ENCODE peak calls at places on chromosomes 12 and 14, in six cellular contexts. B, D, R, G, S and O are unnamed samples.

GRCh38 chr14:93975791-93976476 is 436 bp downstream of the ASB2 start:
- DNase-seq in S (no peak), R (peak), G (no peak), D (no peak), B (no peak), O (no peak)

GRCh38 chr14:67187826-67188225 is 1.4 kb upstream of the GARIN2 start:
- DNase-seq in B (no peak), D (peak), G (no peak), S (peak), R (no peak), O (peak)

GRCh38 chr14:84036863-84037262 is 1493.1 kb upstream of the FLRT2 start:
- DNase-seq in R (peak), S (no peak), G (no peak), D (peak), B (no peak), O (no peak)

GRCh38 chr12:119988788-119989618 is at the start of gene BICDL1:
- DNase-seq in R (peak), G (peak), S (peak), D (no peak), B (no peak), O (peak)

GRCh38 chr14:53764846-53765245 is 191.8 kb downstream of the BMP4 start:
- DNase-seq in R (no peak), S (no peak), B (no peak), D (no peak), G (no peak), O (no peak)

GRCh38 chr14:50320279-50320678 is 8.2 kb downstream of the DMAC2L start:
- DNase-seq in B (no peak), S (peak), G (no peak), R (peak), D (no peak), O (peak)

GRCh38 chr12:89346741-89347324 is 5.5 kb downstream of the DUSP6 start:
- DNase-seq in S (peak), R (no peak), B (no peak), D (no peak), G (no peak), O (peak)

GRCh38 chr12:2960432-2960956 is 1.3 kb downstream of the TEAD4 start:
- DNase-seq in G (no peak), S (peak), D (no peak), B (no peak), R (peak), O (peak)

GRCh38 chr14:50064993-50065392 is 51.4 kb downstream of the VCPKMT start:
- DNase-seq in D (no peak), S (peak), R (peak), G (peak), B (no peak), O (no peak)

GRCh38 chr12:53239643-53240258 is 7.7 kb upstream of the RARG start:
- DNase-seq in D (no peak), R (no peak), B (no peak), S (no peak), G (no peak), O (no peak)

GRCh38 chr14:105440992-105441391 is 21.4 kb downstream of the MTA1 start:
- DNase-seq in B (no peak), R (no peak), D (no peak), G (no peak), S (no peak), O (no peak)

GRCh38 chr14:105866841-105867321 is 340.5 kb downstream of the TMEM121 start:
- DNase-seq in B (no peak), R (no peak), G (no peak), D (no peak), S (no peak), O (no peak)

GRCh38 chr14:20655851-20656250 is 14.4 kb upstream of the OR6S1 start:
- DNase-seq in S (no peak), D (no peak), B (no peak), R (no peak), G (no peak), O (no peak)

GRCh38 chr12:3803865-3804472 is 51.1 kb upstream of the CRACR2A start:
- DNase-seq in B (peak), G (peak), D (peak), S (peak), R (peak), O (peak)

GRCh38 chr12:89709994-89710872 is 1.6 kb upstream of the ATP2B1 start:
- DNase-seq in R (peak), D (no peak), S (no peak), B (peak), G (peak), O (peak)

GRCh38 chr12:118060301-118061010 is 523 bp downstream of the WSB2 start:
- DNase-seq in B (peak), G (peak), S (no peak), D (no peak), R (peak), O (no peak)

GRCh38 chr12:3607039-3607719 is 116.2 kb downstream of the PRMT8 start:
- DNase-seq in B (no peak), S (no peak), G (no peak), R (no peak), D (no peak), O (no peak)

GRCh38 chr12:3315201-3315661 is 175.8 kb upstream of the PRMT8 start:
- DNase-seq in R (no peak), G (peak), S (peak), B (no peak), D (no peak), O (peak)

GRCh38 chr12:10033783-10034381 is 3.4 kb downstream of the CLEC9A start:
- DNase-seq in D (no peak), G (no peak), R (no peak), B (no peak), S (peak), O (peak)

GRCh38 chr14:105711841-105712460 is 185.6 kb downstream of the TMEM121 start:
- DNase-seq in B (peak), D (no peak), G (no peak), R (no peak), S (no peak), O (no peak)

GRCh38 chr14:102898298-102898697 is 24.2 kb upstream of the AMN start:
- DNase-seq in S (no peak), B (no peak), G (no peak), R (no peak), D (no peak), O (no peak)

GRCh38 chr12:133203344-133204263 is 22.3 kb downstream of the ZNF268 start:
- DNase-seq in R (peak), B (no peak), D (no peak), S (no peak), G (no peak), O (no peak)

GRCh38 chr14:89544636-89545301 is 127.7 kb upstream of the FOXN3 start:
- DNase-seq in G (no peak), S (no peak), D (no peak), B (no peak), R (no peak), O (no peak)

GRCh38 chr14:104290058-104290667 is 151.8 kb downstream of the KIF26A start:
- DNase-seq in S (no peak), D (no peak), G (no peak), R (no peak), B (no peak), O (no peak)

GRCh38 chr12:68106160-68106559 is 53.4 kb downstream of the IFNG start:
- DNase-seq in D (peak), B (no peak), R (no peak), G (no peak), S (peak), O (peak)

GRCh38 chr12:27840229-27840999 is 60.4 kb upstream of the MANSC4 start:
- DNase-seq in D (no peak), S (peak), G (no peak), R (peak), B (no peak), O (peak)

GRCh38 chr12:110687770-110688169 is 1.1 kb downstream of the HVCN1 start:
- DNase-seq in B (no peak), S (peak), R (peak), G (no peak), D (no peak), O (no peak)

GRCh38 chr12:30939234-30939633 is 12.7 kb downstream of the TSPAN11 start:
- DNase-seq in S (no peak), B (no peak), R (peak), D (peak), G (no peak), O (no peak)

GRCh38 chr14:42110167-42110566 is 503.5 kb downstream of the LRFN5 start:
- DNase-seq in D (peak), R (peak), G (peak), S (peak), B (no peak), O (no peak)

GRCh38 chr14:22997676-22998323 is 12.1 kb downstream of the C14orf93 start:
- DNase-seq in R (no peak), D (no peak), B (no peak), G (no peak), S (no peak), O (no peak)

GRCh38 chr12:116594325-116595038 is 35.3 kb downstream of the MAP1LC3B2 start:
- DNase-seq in R (peak), B (no peak), D (no peak), S (no peak), G (peak), O (no peak)

GRCh38 chr12:128914908-128915563 is 61.8 kb downstream of the GLT1D1 start:
- DNase-seq in S (no peak), R (peak), B (no peak), D (no peak), G (peak), O (no peak)

GRCh38 chr12:26867084-26867483 is 34.1 kb upstream of the ITPR2 start:
- DNase-seq in S (peak), B (no peak), D (no peak), G (no peak), R (peak), O (no peak)

GRCh38 chr14:25381498-25381897 is 331.6 kb upstream of the STXBP6 start:
- DNase-seq in R (no peak), G (no peak), D (no peak), S (no peak), B (no peak), O (no peak)

GRCh38 chr12:91620422-91620821 is 437.8 kb upstream of the DCN start:
- DNase-seq in S (no peak), D (no peak), G (no peak), B (no peak), R (no peak), O (no peak)

GRCh38 chr14:21917699-21918436 is 244.2 kb upstream of the OR4E1 start:
- DNase-seq in B (no peak), G (peak), R (peak), D (peak), S (peak), O (peak)

GRCh38 chr14:53032161-53032803 is 81.4 kb upstream of the FERMT2 start:
- DNase-seq in S (peak), R (no peak), D (peak), B (no peak), G (peak), O (peak)

GRCh38 chr12:108700833-108701450 is 30.4 kb downstream of the CORO1C start:
- DNase-seq in G (no peak), B (no peak), R (no peak), S (peak), D (no peak), O (no peak)

GRCh38 chr12:113955109-113955970 is 10.8 kb downstream of the RBM19 start:
- DNase-seq in D (no peak), S (no peak), B (no peak), G (peak), R (peak), O (no peak)

GRCh38 chr12:102953221-102953620 is 4.3 kb upstream of the ASCL1 start:
- DNase-seq in B (no peak), S (no peak), G (no peak), D (no peak), R (no peak), O (no peak)

GRCh38 chr12:102954143-102954542 is 3.3 kb upstream of the ASCL1 start:
- DNase-seq in R (no peak), G (no peak), S (no peak), D (no peak), B (no peak), O (no peak)

GRCh38 chr12:102948941-102949352 is 8.5 kb upstream of the ASCL1 start:
- DNase-seq in S (peak), D (peak), R (peak), B (peak), G (peak), O (no peak)

GRCh38 chr12:102950950-102951490 is 6.5 kb upstream of the ASCL1 start:
- DNase-seq in S (no peak), B (no peak), D (no peak), G (no peak), R (no peak), O (no peak)

DNA sequence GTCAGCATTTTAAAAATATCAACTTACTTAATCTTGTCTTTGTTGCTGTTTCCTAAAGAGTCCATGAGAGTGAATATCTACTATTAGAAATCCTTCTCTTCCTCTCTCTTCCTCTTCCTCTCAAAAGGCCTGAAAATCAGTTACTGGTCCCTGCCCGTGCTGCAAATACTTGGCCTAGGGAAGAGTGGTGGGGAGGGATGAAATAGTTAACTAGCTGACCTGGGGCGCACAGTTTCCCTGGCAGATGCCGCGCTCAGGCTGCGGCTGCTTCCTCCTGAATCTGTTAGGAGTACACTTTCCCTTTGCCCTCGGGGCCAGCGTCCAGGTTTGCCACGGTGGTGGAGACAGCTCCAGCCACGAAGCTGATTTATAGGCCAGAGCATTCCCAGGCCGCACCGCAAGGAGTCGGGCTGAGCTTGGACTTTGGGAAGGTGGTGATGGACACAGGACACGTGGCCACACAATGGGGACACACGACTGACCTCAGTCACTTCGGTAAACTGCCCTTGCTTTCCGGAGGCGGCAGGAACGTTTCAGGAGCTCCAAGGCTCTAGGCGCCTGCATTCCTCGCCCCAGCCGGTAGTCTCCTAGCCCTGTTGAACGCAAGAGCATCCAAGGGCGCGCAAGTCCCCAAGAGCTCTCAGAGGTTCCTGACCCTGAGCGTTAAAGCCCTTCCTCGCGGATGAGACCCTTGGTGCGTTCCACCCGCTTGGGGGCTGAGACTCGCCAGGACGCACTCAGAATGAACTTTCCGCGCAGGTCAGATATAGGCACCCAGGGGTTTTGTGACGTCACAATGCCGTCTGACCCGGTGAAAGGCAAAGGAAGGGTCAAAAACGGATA is 7.1 kb upstream of the ASCL1 start:
- DNase-seq in G (peak), S (no peak), R (peak), B (no peak), D (no peak), O (no peak)
- TF ChIP-seq CTCF in G (no peak), S (no peak), R (peak), B (no peak), D (no peak), O (peak)

GRCh38 chr12:17982556-17982955 is 107.4 kb downstream of the RERGL start:
- DNase-seq in G (no peak), D (no peak), B (no peak), R (no peak), S (no peak), O (no peak)
- TF ChIP-seq CTCF in G (no peak), D (no peak), B (no peak), R (no peak), S (no peak), O (no peak)

DNA sequence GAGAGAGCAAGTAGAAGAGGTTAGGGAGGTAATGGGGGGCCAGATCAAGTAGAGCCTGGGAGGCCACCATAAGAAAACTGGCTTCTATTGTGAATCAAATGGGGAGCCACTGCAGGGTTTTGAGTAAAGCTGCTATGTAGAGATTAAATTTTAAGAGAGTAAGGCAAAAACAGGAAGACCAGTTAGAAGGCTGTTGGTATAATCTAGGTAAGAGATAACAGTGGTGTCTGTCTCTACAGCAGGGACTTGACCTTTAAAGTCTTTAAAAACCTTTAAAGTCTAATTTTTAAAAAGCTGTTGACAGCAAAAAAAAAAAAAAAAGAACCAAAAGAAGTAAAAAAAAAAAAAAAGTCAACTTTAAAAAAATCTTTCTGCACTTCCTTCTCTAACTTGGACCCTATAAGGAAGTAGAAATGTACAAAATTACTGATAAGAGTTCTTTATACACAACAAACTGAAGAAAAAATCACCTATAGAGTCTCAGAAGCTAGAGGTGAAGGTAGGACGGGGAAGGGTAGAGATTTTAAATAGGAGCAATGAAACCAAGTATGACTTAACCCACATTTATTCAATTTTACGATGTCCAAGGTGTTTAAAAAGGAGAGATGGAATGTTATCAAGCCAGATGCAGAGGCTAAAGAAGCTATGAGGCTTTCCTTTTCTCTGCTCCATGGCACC is 26.1 kb downstream of the SGPP1 start:
- DNase-seq in B (no peak), D (no peak), R (no peak), S (no peak), G (no peak), O (no peak)
- TF ChIP-seq CTCF in B (no peak), D (no peak), R (no peak), S (no peak), G (no peak), O (no peak)

GRCh38 chr14:91060472-91061308 is at the start of gene RPS6KA5:
- DNase-seq in S (peak), G (peak), R (peak), B (peak), D (peak), O (peak)
- TF ChIP-seq CTCF in S (peak), G (no peak), R (no peak), B (no peak), D (no peak), O (no peak)

GRCh38 chr12:46261658-46262057 is 7.2 kb downstream of the SLC38A1 start:
- DNase-seq in G (no peak), B (no peak), R (no peak), S (no peak), D (no peak), O (no peak)

GRCh38 chr12:46265734-46266133 is 3.1 kb downstream of the SLC38A1 start:
- DNase-seq in D (no peak), R (peak), S (no peak), B (no peak), G (no peak), O (no peak)

GRCh38 chr12:46264057-46264456 is 4.8 kb downstream of the SLC38A1 start:
- DNase-seq in B (no peak), G (no peak), D (no peak), S (peak), R (peak), O (peak)

GRCh38 chr12:46265102-46265501 is 3.7 kb downstream of the SLC38A1 start:
- DNase-seq in D (no peak), R (no peak), B (no peak), S (no peak), G (no peak), O (no peak)

GRCh38 chr12:46263140-46264017 is 5.5 kb downstream of the SLC38A1 start:
- DNase-seq in S (no peak), D (no peak), R (no peak), G (no peak), B (no peak), O (no peak)
- TF ChIP-seq CTCF in S (peak), D (no peak), R (no peak), G (no peak), B (no peak), O (peak)

DNA sequence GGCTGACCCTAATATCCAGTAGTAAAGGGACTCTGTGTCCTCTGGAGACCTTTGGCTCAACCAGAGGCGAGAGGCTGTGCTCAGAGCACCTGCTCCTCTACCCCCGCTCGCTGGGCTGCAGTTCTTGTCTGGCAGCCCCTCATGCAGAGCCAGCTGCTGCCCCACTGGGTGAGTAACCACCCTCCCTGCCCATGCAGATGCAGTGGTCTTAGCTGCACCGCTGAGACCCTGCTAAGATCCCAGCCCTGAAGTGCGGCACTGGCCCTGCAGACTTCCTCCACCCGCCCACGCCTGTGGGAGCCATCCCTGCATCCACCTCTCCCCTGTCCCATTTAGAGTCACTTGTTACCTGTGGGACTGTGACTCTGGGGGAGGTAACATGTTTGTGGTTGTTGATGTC is 347.5 kb upstream of the SFSWAP start:
- DNase-seq in S (no peak), G (no peak), D (no peak), R (no peak), B (no peak), O (no peak)
- TF ChIP-seq CTCF in S (no peak), G (no peak), D (no peak), R (no peak), B (no peak), O (no peak)

DNA sequence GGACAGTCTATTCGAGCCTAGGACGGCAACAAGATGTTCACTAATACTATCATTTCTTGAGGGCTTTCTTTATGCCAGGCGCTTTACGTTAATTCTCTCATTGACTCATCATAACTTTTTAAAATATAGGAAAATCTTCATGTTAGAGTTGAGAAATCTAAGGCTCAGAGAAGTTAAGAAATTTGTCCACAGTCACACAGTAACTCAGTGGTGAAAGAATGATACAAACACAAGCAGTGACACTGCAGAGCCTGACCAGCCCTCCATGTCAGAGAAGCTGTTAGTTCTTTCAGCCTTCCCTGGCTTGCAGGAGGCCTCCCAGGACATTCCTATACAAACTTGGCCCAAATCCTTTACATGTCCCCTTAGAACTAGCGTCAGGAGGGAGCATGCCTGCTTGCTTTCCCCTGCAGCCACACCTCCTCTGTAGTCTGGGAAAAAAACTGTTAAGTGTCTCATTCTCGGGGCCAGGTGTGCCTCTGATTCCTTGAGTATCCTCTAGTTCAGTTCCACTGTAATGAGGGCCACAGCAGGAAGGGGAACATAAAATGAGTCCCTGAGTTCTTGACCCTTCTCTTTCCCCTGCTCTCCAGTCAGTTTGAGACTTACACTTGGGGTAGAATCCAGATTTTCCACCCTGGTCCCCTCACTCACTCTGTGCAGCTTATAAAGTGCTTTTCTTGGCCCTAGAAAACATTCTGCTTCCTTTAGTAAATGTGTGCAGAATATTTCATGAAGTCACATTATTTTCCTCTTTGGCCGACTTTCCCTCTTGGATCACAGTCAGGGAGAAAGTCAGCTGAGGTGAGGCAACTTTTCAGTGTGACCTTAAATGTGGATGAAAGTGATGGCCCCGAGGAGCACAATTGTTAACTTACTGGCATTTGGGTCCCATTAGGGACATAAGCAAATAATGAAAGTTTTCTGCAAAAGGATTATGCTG is 152.2 kb upstream of the HIF1A start:
- DNase-seq in G (no peak), B (no peak), S (peak), D (no peak), R (no peak), O (no peak)
- TF ChIP-seq CTCF in G (no peak), B (no peak), S (no peak), D (no peak), R (no peak), O (no peak)